ENCODE peak calls at places on chromosomes 5 and 9, in eight cellular contexts. A is cardiac muscle cell, U is sigmoid colon, O is tibial artery, C is right lobe of liver, S is HepG2, F is endodermal cell, G is IMR-90. V is an unnamed sample.
A peak's percentile ranks its signal among the peaks of the same experiment; 100 is the strongest.

GRCh38 chr9:33524431-33524947 is 438 bp downstream of the ANKRD18B start:
- DNase-seq in G (no peak), U (no peak), F (peak; percentile 71), A (no peak), C (no peak), O (no peak), S (no peak), V (no peak)

GRCh38 chr9:117414220-117414905 is 494 bp downstream of the ASTN2 start:
- DNase-seq in O (no peak), C (peak; percentile 58), A (peak; percentile 12), F (peak; percentile 84), S (no peak), U (no peak), G (no peak), V (no peak)

GRCh38 chr5:65948115-65948772 is 21.9 kb downstream of the ERBIN start:
- DNase-seq in A (no peak), O (no peak), C (no peak), F (no peak), U (no peak), S (no peak), G (peak; percentile 70), V (no peak)

GRCh38 chr5:88770290-88771257 is 112.4 kb downstream of the MEF2C start:
- DNase-seq in S (no peak), U (no peak), F (no peak), A (peak; percentile 17), O (no peak), G (peak; percentile 87), C (no peak), V (no peak)

GRCh38 chr5:109309326-109310063 is 100.3 kb downstream of the PJA2 start:
- DNase-seq in S (no peak), O (no peak), C (no peak), F (no peak), U (no peak), G (no peak), A (no peak), V (no peak)

GRCh38 chr5:36156619-36157018 is 4.7 kb downstream of the SKP2 start:
- DNase-seq in F (no peak), G (peak; percentile 69), U (no peak), O (no peak), C (no peak), A (peak; percentile 63), S (peak; percentile 29), V (no peak)

GRCh38 chr9:127521919-127522304 is 70.6 kb downstream of the LRSAM1 start:
- DNase-seq in F (no peak), G (no peak), U (no peak), O (no peak), C (peak; percentile 61), S (no peak), A (no peak), V (no peak)

GRCh38 chr9:86585422-86586143 is 231.4 kb upstream of the TUT7 start:
- DNase-seq in O (no peak), F (peak; percentile 50), U (no peak), C (no peak), S (no peak), G (peak; percentile 26), A (peak; percentile 45), V (no peak)

GRCh38 chr5:124951105-124951504 is 204.7 kb upstream of the ZNF608 start:
- DNase-seq in S (no peak), A (no peak), F (no peak), G (no peak), U (no peak), C (no peak), O (no peak), V (no peak)

GRCh38 chr9:136286987-136287379 is 16.9 kb downstream of the CCDC187 start:
- DNase-seq in F (no peak), O (no peak), S (no peak), G (no peak), C (no peak), A (no peak), U (no peak), V (no peak)

GRCh38 chr9:5553211-5553610 is 42.9 kb downstream of the PDCD1LG2 start:
- DNase-seq in F (no peak), S (no peak), G (peak; percentile 89), O (no peak), C (no peak), A (peak; percentile 82), U (no peak), V (no peak)

GRCh38 chr9:90880669-90881068 is 79.0 kb downstream of the SYK start:
- DNase-seq in S (no peak), O (no peak), C (no peak), F (no peak), U (no peak), G (no peak), A (no peak), V (no peak)

GRCh38 chr9:95188459-95188858 is 129.1 kb downstream of the FANCC start:
- DNase-seq in O (no peak), G (peak; percentile 13), S (no peak), A (peak; percentile 69), C (no peak), U (no peak), F (no peak), V (no peak)

DNA sequence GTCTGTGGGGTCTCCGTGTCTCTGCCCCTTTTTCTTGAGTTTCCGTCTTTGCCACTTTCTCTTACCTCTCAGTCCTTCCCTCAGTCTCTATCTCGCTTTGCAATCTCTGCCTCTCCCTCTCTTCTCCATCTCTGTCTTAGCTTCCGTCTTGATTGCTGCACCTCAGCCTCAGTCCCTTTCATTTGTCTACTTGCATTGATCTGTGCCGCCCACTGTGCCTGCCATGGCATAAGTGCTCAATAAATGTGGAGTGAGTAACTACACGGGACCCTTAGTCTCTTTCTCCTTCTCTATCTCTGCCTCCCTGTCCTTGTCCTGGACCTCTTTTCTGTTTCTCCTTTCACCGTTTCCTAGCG is 6.6 kb downstream of the PCDHGC5 start:
- DNase-seq in O (no peak), A (no peak), S (no peak), C (no peak), F (no peak), U (peak; percentile 10), G (no peak), V (no peak)
- H3K4me3 ChIP-seq in O (no peak overlapping the region), A (no peak overlapping the region), S (no peak overlapping the region), C (no peak overlapping the region), F (peak overlapping the region; percentile 66), U (no peak overlapping the region), G (no peak overlapping the region), V (no peak overlapping the region)

GRCh38 chr5:177605078-177605477 is 5.1 kb downstream of the B4GALT7 start:
- DNase-seq in U (no peak), A (no peak), F (no peak), O (no peak), C (no peak), G (no peak), S (no peak), V (no peak)
- H3K27ac ChIP-seq in U (no peak overlapping the region), A (no peak overlapping the region), F (no peak overlapping the region), O (no peak overlapping the region), C (no peak overlapping the region), G (no peak overlapping the region), S (no peak overlapping the region), V (no peak overlapping the region)

DNA sequence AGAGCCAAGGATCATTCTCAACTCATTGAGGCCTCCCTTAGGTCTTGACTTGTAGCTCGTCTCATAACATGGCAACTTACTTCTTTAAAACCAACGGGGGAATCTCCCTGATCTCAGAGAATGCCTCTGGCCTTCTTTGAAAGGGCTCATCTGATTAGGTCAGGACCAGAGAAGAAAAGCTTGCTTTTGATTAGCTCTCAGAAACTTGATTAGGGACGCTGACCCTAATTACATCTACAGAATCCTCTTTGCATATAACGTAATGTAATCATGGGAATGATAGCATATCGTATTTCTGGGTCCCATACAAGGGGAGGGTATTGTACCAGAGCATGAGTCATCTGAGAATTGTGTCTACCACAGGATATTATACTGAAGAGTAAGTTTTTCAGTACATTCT is 125.1 kb upstream of the SH3GL2 start:
- DNase-seq in A (no peak), U (no peak), F (no peak), G (no peak), S (no peak), O (no peak), C (no peak), V (no peak)
- TF ChIP-seq CTCF in A (no peak), U (no peak), F (no peak), G (no peak), S (no peak), O (no peak), C (no peak), V (no peak)

DNA sequence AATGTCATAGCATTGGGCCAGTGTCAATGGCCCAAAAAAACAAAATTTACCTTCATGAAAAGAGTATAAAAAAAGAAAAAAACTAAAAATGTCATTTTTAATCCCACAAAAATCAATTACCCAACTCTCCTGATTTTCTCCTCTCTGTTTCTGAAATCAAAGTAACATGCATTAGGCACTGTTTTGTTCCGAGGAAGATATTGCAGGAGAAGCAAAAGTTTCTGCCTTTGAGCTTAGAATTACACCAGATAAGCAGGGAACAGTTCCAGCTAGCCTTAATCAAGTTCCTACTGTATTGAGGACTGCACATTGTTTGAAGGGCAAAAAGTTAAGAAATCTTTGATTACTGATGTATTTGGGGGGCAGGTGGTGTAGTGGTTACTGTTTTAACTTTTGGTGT is 1.1 kb upstream of the PRKAA1 start:
- DNase-seq in S (no peak), O (no peak), G (peak; percentile 33), F (no peak), C (no peak), A (peak; percentile 48), U (no peak), V (no peak)
- H3K4me3 ChIP-seq in S (peak overlapping the region; percentile 94), O (peak overlapping the region; percentile 63), G (peak overlapping the region; percentile 85), F (peak overlapping the region; percentile 88), C (no peak overlapping the region), A (peak overlapping the region; percentile 87), U (peak overlapping the region; percentile 6), V (no peak overlapping the region)

DNA sequence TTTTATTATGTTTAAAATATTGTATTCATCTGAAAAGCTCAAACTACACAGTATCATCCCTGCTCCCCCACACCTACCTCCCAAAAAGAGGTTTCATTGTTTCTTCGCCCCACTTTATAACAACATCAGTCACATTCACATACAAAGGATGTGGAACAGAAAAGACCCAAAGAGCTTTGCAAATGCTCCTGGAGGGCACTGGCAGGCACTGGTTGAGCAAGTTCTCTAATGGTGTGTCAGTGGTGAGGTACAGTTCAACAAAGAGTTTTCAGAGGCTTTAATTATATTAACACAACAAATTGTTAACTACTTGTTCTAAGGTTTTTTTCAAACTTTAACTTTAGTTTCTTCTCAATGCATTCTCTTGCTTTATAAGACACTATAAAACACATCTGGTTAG is 54.1 kb upstream of the ECM2 start:
- DNase-seq in S (no peak), A (no peak), G (no peak), U (no peak), F (peak; percentile 30), C (no peak), O (no peak), V (no peak)
- H3K27ac ChIP-seq in S (no peak overlapping the region), A (no peak overlapping the region), G (no peak overlapping the region), U (peak overlapping the region; percentile 56), F (no peak overlapping the region), C (no peak overlapping the region), O (peak overlapping the region; percentile 18), V (peak overlapping the region; percentile 67)

GRCh38 chr5:179267071-179267670 is 78.1 kb downstream of the ADAMTS2 start:
- DNase-seq in S (no peak), G (no peak), O (peak; percentile 23), C (peak; percentile 33), F (peak; percentile 60), U (peak; percentile 68), A (no peak), V (no peak)
- TF ChIP-seq CTCF in S (peak; percentile 34), G (peak; percentile 20), O (no peak), C (no peak), F (peak; percentile 47), U (no peak), A (no peak), V (no peak)

DNA sequence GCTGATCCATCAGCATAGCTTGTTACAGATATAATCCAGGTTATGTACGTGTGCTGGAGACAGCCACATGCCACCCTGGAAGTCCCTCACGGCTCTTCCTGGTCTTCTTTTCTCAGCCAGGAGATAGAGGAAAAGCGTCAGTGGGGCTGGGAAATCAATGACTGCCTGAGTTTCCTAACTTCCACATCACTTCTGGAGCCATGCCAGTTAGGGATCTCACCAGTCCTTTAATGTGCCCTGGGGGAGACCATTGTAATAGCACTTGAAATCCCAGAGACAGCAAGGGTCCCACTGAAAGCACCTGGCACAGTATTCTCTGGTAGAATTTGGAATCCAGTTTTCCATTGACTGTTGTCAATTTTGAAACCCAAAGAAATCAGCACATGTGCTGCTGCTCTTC is 29.2 kb downstream of the ANXA2R start:
- DNase-seq in G (no peak), U (no peak), S (no peak), O (no peak), A (no peak), F (no peak), C (no peak), V (no peak)
- H3K4me3 ChIP-seq in G (no peak overlapping the region), U (no peak overlapping the region), S (peak overlapping the region; percentile 78), O (no peak overlapping the region), A (no peak overlapping the region), F (no peak overlapping the region), C (no peak overlapping the region), V (peak overlapping the region; percentile 70)